ENCODE peak calls at places on chromosomes 13 and 19, in six cellular contexts. One of them, this sample, is unnamed.
A peak's percentile ranks its signal among the peaks of the same experiment; 100 is the strongest.

GRCh38 chr13:74771964-74772363 is 637.8 kb upstream of the KLF12 start:
- DNase-seq in neural progenitor cell: no peak
- DNase-seq in OCI-LY7: no peak
- DNase-seq in cardiac muscle cell: no peak
- DNase-seq in PC-3: peak; percentile 78
- DNase-seq in body of pancreas: no peak
- DNase-seq in this sample: no peak

GRCh38 chr13:76717092-76717491 is 169.1 kb downstream of the KCTD12 start:
- DNase-seq in PC-3: no peak
- DNase-seq in cardiac muscle cell: no peak
- DNase-seq in OCI-LY7: no peak
- DNase-seq in neural progenitor cell: no peak
- DNase-seq in body of pancreas: no peak
- DNase-seq in this sample: peak; percentile 56

GRCh38 chr13:50715402-50716146 is 127.9 kb downstream of the DLEU7 start:
- DNase-seq in cardiac muscle cell: no peak
- DNase-seq in PC-3: no peak
- DNase-seq in body of pancreas: no peak
- DNase-seq in neural progenitor cell: no peak
- DNase-seq in OCI-LY7: no peak
- DNase-seq in this sample: no peak

GRCh38 chr13:78168981-78169380 is 250.3 kb upstream of the EDNRB start:
- DNase-seq in neural progenitor cell: no peak
- DNase-seq in cardiac muscle cell: no peak
- DNase-seq in OCI-LY7: peak; percentile 1
- DNase-seq in body of pancreas: no peak
- DNase-seq in PC-3: no peak
- DNase-seq in this sample: no peak

GRCh38 chr13:28532226-28533048 is 37.5 kb upstream of the FLT1 start:
- DNase-seq in body of pancreas: no peak
- DNase-seq in OCI-LY7: no peak
- DNase-seq in neural progenitor cell: peak; percentile 70
- DNase-seq in PC-3: no peak
- DNase-seq in cardiac muscle cell: peak; percentile 57
- DNase-seq in this sample: peak; percentile 22

GRCh38 chr19:52735734-52736133 is 890 bp upstream of the ZNF611 start:
- DNase-seq in PC-3: peak; percentile 69
- DNase-seq in neural progenitor cell: peak; percentile 90
- DNase-seq in body of pancreas: peak; percentile 61
- DNase-seq in OCI-LY7: no peak
- DNase-seq in cardiac muscle cell: peak; percentile 60
- DNase-seq in this sample: no peak

GRCh38 chr19:58518261-58519086 is 1.1 kb downstream of the ZBTB45 start:
- DNase-seq in cardiac muscle cell: no peak
- DNase-seq in OCI-LY7: peak; percentile 19
- DNase-seq in PC-3: peak; percentile 4
- DNase-seq in body of pancreas: no peak
- DNase-seq in neural progenitor cell: no peak
- DNase-seq in this sample: no peak

GRCh38 chr13:45674908-45675307 is 27.2 kb upstream of the CBY2 start:
- DNase-seq in cardiac muscle cell: peak; percentile 46
- DNase-seq in neural progenitor cell: peak; percentile 75
- DNase-seq in OCI-LY7: no peak
- DNase-seq in body of pancreas: peak; percentile 20
- DNase-seq in PC-3: peak; percentile 86
- DNase-seq in this sample: no peak

GRCh38 chr19:18362934-18363542 is 22.6 kb downstream of the PGPEP1 start:
- DNase-seq in PC-3: no peak
- DNase-seq in cardiac muscle cell: no peak
- DNase-seq in OCI-LY7: no peak
- DNase-seq in body of pancreas: no peak
- DNase-seq in neural progenitor cell: no peak
- DNase-seq in this sample: no peak

GRCh38 chr13:113835461-113836274 is 28.2 kb downstream of the GAS6 start:
- DNase-seq in PC-3: peak; percentile 36
- DNase-seq in cardiac muscle cell: no peak
- DNase-seq in OCI-LY7: no peak
- DNase-seq in neural progenitor cell: no peak
- DNase-seq in body of pancreas: no peak
- DNase-seq in this sample: no peak

GRCh38 chr19:29505034-29505824 is 20.6 kb upstream of the VSTM2B start:
- DNase-seq in cardiac muscle cell: no peak
- DNase-seq in neural progenitor cell: peak; percentile 70
- DNase-seq in OCI-LY7: no peak
- DNase-seq in body of pancreas: no peak
- DNase-seq in PC-3: no peak
- DNase-seq in this sample: no peak

GRCh38 chr13:24271231-24271610 is 38.2 kb upstream of the C1QTNF9 start:
- DNase-seq in PC-3: no peak
- DNase-seq in OCI-LY7: no peak
- DNase-seq in body of pancreas: no peak
- DNase-seq in neural progenitor cell: no peak
- DNase-seq in cardiac muscle cell: no peak
- DNase-seq in this sample: no peak

GRCh38 chr13:24271611-24272451 is 37.5 kb upstream of the C1QTNF9 start:
- DNase-seq in PC-3: no peak
- DNase-seq in OCI-LY7: no peak
- DNase-seq in neural progenitor cell: peak; percentile 30
- DNase-seq in cardiac muscle cell: no peak
- DNase-seq in body of pancreas: peak; percentile 91
- DNase-seq in this sample: no peak

GRCh38 chr13:24272452-24273161 is 36.8 kb upstream of the C1QTNF9 start:
- DNase-seq in body of pancreas: no peak
- DNase-seq in neural progenitor cell: no peak
- DNase-seq in OCI-LY7: no peak
- DNase-seq in PC-3: no peak
- DNase-seq in cardiac muscle cell: no peak
- DNase-seq in this sample: no peak

GRCh38 chr13:24269803-24270202 is 39.6 kb upstream of the C1QTNF9 start:
- DNase-seq in neural progenitor cell: no peak
- DNase-seq in cardiac muscle cell: no peak
- DNase-seq in body of pancreas: no peak
- DNase-seq in PC-3: no peak
- DNase-seq in OCI-LY7: no peak
- DNase-seq in this sample: no peak

DNA sequence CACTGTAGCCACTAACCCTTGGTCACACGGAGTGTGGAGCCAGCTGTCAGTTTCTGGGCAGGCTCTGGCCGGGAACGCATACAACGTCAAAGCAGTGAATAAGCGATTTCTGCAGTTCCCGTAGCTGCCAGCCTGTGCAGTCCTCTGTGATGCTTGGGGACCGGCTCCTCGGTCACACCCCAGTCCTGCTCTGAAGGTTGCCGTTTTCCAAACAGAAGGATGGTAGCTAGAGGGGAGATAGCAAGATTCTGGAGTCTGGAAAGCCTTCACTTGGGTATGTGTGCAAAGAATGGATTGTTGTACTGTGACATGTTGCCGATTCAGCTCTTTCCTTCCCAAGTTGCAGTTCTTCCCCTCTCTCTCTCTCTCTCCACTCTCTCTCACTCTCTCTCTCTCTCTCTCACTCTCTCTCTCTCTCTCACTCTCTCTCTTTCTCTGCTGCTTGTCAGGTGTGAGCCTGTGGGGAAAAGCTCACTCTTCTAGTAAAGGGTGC is 38.7 kb upstream of the C1QTNF9 start:
- DNase-seq in neural progenitor cell: peak; percentile 47
- DNase-seq in OCI-LY7: no peak
- DNase-seq in cardiac muscle cell: peak; percentile 42
- DNase-seq in body of pancreas: peak; percentile 72
- DNase-seq in PC-3: no peak
- DNase-seq in this sample: no peak
- H3K4me1 ChIP-seq in neural progenitor cell: peaks cover 28% of the 10 kb centered on the region
- H3K4me1 ChIP-seq in OCI-LY7: no peaks in the 10 kb centered on the region
- H3K4me1 ChIP-seq in cardiac muscle cell: peaks cover 34% of the 10 kb centered on the region
- H3K4me1 ChIP-seq in body of pancreas: peaks cover 66% of the 10 kb centered on the region
- H3K4me1 ChIP-seq in PC-3: no peaks in the 10 kb centered on the region
- H3K4me1 ChIP-seq in this sample: no peaks in the 10 kb centered on the region

DNA sequence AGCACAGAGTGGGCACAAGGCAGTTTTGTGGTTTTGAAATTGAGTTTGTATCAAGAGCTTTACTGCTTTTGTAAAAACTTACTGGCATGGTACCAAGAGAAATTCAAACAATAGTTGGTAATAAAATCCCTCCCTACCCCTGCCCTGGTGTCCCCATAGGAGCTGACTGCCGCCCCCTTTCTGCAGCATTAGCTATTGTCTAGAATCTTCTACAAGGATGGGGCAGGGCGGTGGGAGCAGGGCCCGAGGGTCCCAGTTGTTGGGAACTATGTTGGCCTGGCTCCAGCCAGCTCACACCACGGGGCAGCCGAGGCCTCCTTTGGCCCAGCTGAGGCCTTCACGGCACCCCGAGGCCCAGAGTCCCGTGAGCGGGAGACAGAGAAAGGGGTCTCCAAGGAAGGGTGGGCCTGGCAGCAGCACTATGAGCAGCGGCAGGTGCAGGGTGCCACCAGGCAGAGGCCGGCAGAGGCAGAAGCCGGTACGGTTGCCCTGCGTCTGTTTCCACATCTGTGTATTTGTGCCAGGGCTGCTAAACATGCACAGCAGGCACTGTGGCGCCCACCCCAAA is 57.9 kb downstream of the KDM4B start:
- DNase-seq in body of pancreas: no peak
- DNase-seq in neural progenitor cell: no peak
- DNase-seq in cardiac muscle cell: no peak
- DNase-seq in OCI-LY7: no peak
- DNase-seq in PC-3: peak; percentile 40
- DNase-seq in this sample: no peak
- TF ChIP-seq CTCF in body of pancreas: no peak
- TF ChIP-seq CTCF in neural progenitor cell: peak; percentile 29
- TF ChIP-seq CTCF in cardiac muscle cell: no peak
- TF ChIP-seq CTCF in OCI-LY7: peak; percentile 25
- TF ChIP-seq CTCF in PC-3: peak; percentile 60
- TF ChIP-seq CTCF in this sample: no peak

DNA sequence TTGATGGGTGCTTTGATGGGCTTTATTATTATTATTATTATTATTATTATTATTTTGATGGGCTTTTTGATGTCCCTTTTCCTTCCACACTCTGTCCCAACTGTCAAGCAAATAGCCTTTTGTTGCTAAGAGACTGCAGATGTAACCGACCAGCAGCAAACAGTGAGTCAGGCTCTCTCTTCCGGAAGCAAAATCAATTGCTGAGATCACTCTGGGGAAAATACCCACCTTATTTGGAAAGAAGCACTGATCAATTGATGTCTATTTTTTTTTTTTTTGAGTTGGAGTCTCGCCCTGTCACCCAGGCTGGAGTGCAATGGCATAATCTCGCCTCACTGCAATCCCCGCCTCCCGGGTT is 2.9 kb downstream of the LDLR start:
- DNase-seq in neural progenitor cell: no peak
- DNase-seq in PC-3: peak; percentile 87
- DNase-seq in cardiac muscle cell: no peak
- DNase-seq in OCI-LY7: no peak
- DNase-seq in body of pancreas: peak; percentile 66
- DNase-seq in this sample: no peak
- H3K4me1 ChIP-seq in neural progenitor cell: peaks cover 29% of the 10 kb centered on the region
- H3K4me1 ChIP-seq in PC-3: peaks cover 50% of the 10 kb centered on the region
- H3K4me1 ChIP-seq in cardiac muscle cell: peaks cover 22% of the 10 kb centered on the region
- H3K4me1 ChIP-seq in OCI-LY7: peaks cover 43% of the 10 kb centered on the region
- H3K4me1 ChIP-seq in body of pancreas: peaks cover 83% of the 10 kb centered on the region
- H3K4me1 ChIP-seq in this sample: peaks cover 13% of the 10 kb centered on the region

DNA sequence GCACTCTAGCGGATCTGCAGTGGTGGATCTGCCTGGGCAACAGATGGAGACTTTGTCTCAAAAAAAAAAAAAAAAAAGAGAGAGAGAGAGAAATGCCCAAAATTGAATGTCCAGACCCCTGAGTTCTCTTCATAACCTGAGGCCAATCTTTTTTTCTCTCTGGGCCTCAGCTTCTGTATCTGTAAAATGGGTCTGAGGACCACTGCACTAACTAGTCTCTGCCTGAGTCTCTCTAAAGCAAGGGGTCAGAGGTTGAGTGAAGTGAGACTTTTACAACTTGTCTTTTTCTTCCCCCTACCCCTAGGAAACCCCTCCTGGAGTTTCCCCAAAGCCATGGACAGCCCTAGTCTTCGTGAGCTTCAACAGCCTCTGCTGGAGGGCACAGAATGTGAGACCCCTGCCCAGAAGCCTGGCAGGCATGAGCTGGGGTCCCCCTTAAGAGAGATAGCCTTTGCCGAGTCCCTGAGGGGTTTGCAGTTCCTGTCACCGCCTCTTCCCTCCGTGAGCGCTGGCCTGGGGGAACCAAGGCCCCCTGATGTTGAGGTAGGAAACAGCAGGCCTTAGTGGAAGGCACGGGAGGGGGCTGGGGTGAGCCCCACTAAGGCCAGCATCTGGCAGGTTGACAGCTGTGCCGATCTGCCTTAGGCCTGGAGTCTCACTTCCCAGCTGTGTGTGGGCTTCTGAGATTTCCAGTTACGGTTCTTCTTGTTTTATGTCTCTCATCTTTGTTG is 1.8 kb downstream of the TMEM91 start:
- DNase-seq in neural progenitor cell: peak; percentile 65
- DNase-seq in PC-3: no peak
- DNase-seq in cardiac muscle cell: peak; percentile 31
- DNase-seq in OCI-LY7: peak; percentile 57
- DNase-seq in body of pancreas: no peak
- DNase-seq in this sample: peak; percentile 73
- TF ChIP-seq CTCF in neural progenitor cell: peak; percentile 47
- TF ChIP-seq CTCF in PC-3: no peak
- TF ChIP-seq CTCF in cardiac muscle cell: peak; percentile 10
- TF ChIP-seq CTCF in OCI-LY7: peak; percentile 57
- TF ChIP-seq CTCF in body of pancreas: no peak
- TF ChIP-seq CTCF in this sample: peak; percentile 50

DNA sequence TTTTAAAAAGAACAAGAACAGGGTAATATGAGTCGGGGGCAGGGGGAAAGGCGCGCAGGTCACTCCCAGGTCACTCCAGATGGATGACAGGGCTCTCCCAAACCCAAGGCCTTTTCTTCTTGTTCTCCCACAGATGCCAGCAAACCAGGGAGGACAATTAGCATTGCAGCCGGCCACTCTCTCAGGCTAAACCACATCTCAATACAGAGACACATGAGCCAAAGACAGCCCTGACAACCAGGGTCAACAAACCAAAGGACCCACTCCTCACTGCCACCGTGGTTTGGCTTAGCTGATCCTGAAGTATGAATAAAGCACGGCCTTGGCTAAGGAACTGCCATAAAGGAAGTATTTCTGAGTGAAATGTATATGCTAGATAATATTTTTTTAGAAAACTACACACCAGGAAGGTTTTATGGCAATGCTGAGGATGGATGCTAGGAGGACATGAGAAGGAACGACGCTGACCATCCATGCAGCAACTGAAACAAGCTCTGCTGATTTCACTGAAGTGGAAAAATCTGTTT is 47.2 kb downstream of the LATS2 start:
- DNase-seq in body of pancreas: no peak
- DNase-seq in neural progenitor cell: no peak
- DNase-seq in cardiac muscle cell: no peak
- DNase-seq in OCI-LY7: no peak
- DNase-seq in PC-3: no peak
- DNase-seq in this sample: no peak
- H3K4me1 ChIP-seq in body of pancreas: peaks cover 52% of the 10 kb centered on the region
- H3K4me1 ChIP-seq in neural progenitor cell: no peaks in the 10 kb centered on the region
- H3K4me1 ChIP-seq in cardiac muscle cell: peaks cover 10% of the 10 kb centered on the region
- H3K4me1 ChIP-seq in OCI-LY7: no peaks in the 10 kb centered on the region
- H3K4me1 ChIP-seq in PC-3: peaks cover 48% of the 10 kb centered on the region
- H3K4me1 ChIP-seq in this sample: no peaks in the 10 kb centered on the region